ENCODE peak calls at places on chromosomes 3 and 15, in nine cellular contexts. One of them, this sample, is unnamed.

GRCh38 chr3:150142936-150143335 is 172.2 kb upstream of the PFN2 start:
- DNase-seq in SHP77: no peak
- DNase-seq in T-cell: no peak
- DNase-seq in CD8-positive, alpha-beta memory T cell: no peak
- DNase-seq in mucosa of descending colon: no peak
- DNase-seq in GM13976: no peak
- DNase-seq in effector CD4-positive, alpha-beta T cell: no peak
- DNase-seq in LNCaP clone FGC: no peak
- DNase-seq in stimulated activated CD8-positive, alpha-beta memory T cell treated with anti-CD3 and anti-CD28 coated beads, Interleukin-12 subunit alpha, Interleukin-12 subunit beta, amount 100 ng/mL, for 4 hours: no peak
- DNase-seq in this sample: no peak

GRCh38 chr3:162978136-162978535 is 1481.5 kb downstream of the OTOL1 start:
- DNase-seq in mucosa of descending colon: no peak
- DNase-seq in CD8-positive, alpha-beta memory T cell: no peak
- DNase-seq in T-cell: no peak
- DNase-seq in stimulated activated CD8-positive, alpha-beta memory T cell treated with anti-CD3 and anti-CD28 coated beads, Interleukin-12 subunit alpha, Interleukin-12 subunit beta, amount 100 ng/mL, for 4 hours: no peak
- DNase-seq in SHP77: no peak
- DNase-seq in GM13976: no peak
- DNase-seq in effector CD4-positive, alpha-beta T cell: no peak
- DNase-seq in LNCaP clone FGC: no peak
- DNase-seq in this sample: no peak

GRCh38 chr3:109325657-109326056 is 9.3 kb upstream of the DPPA2 start:
- DNase-seq in GM13976: no peak
- DNase-seq in stimulated activated CD8-positive, alpha-beta memory T cell treated with anti-CD3 and anti-CD28 coated beads, Interleukin-12 subunit alpha, Interleukin-12 subunit beta, amount 100 ng/mL, for 4 hours: no peak
- DNase-seq in CD8-positive, alpha-beta memory T cell: no peak
- DNase-seq in effector CD4-positive, alpha-beta T cell: no peak
- DNase-seq in T-cell: no peak
- DNase-seq in mucosa of descending colon: no peak
- DNase-seq in LNCaP clone FGC: no peak
- DNase-seq in SHP77: no peak
- DNase-seq in this sample: no peak

GRCh38 chr15:89654847-89655805 is at the start of gene KIF7:
- DNase-seq in T-cell: no peak
- DNase-seq in stimulated activated CD8-positive, alpha-beta memory T cell treated with anti-CD3 and anti-CD28 coated beads, Interleukin-12 subunit alpha, Interleukin-12 subunit beta, amount 100 ng/mL, for 4 hours: no peak
- DNase-seq in SHP77: no peak
- DNase-seq in GM13976: peak
- DNase-seq in mucosa of descending colon: peak
- DNase-seq in effector CD4-positive, alpha-beta T cell: no peak
- DNase-seq in LNCaP clone FGC: no peak
- DNase-seq in CD8-positive, alpha-beta memory T cell: no peak
- DNase-seq in this sample: no peak

GRCh38 chr3:16252243-16252978 is 12.3 kb downstream of the DPH3 start:
- DNase-seq in SHP77: no peak
- DNase-seq in stimulated activated CD8-positive, alpha-beta memory T cell treated with anti-CD3 and anti-CD28 coated beads, Interleukin-12 subunit alpha, Interleukin-12 subunit beta, amount 100 ng/mL, for 4 hours: no peak
- DNase-seq in GM13976: no peak
- DNase-seq in T-cell: no peak
- DNase-seq in effector CD4-positive, alpha-beta T cell: no peak
- DNase-seq in LNCaP clone FGC: no peak
- DNase-seq in CD8-positive, alpha-beta memory T cell: no peak
- DNase-seq in mucosa of descending colon: peak
- DNase-seq in this sample: no peak

GRCh38 chr3:64300790-64301423 is 75.6 kb upstream of the PRICKLE2 start:
- DNase-seq in T-cell: no peak
- DNase-seq in mucosa of descending colon: no peak
- DNase-seq in stimulated activated CD8-positive, alpha-beta memory T cell treated with anti-CD3 and anti-CD28 coated beads, Interleukin-12 subunit alpha, Interleukin-12 subunit beta, amount 100 ng/mL, for 4 hours: no peak
- DNase-seq in LNCaP clone FGC: no peak
- DNase-seq in GM13976: no peak
- DNase-seq in CD8-positive, alpha-beta memory T cell: no peak
- DNase-seq in effector CD4-positive, alpha-beta T cell: no peak
- DNase-seq in SHP77: no peak
- DNase-seq in this sample: no peak

GRCh38 chr3:52434491-52435115 is 10.3 kb downstream of the SEMA3G start:
- DNase-seq in CD8-positive, alpha-beta memory T cell: no peak
- DNase-seq in LNCaP clone FGC: no peak
- DNase-seq in mucosa of descending colon: no peak
- DNase-seq in GM13976: no peak
- DNase-seq in stimulated activated CD8-positive, alpha-beta memory T cell treated with anti-CD3 and anti-CD28 coated beads, Interleukin-12 subunit alpha, Interleukin-12 subunit beta, amount 100 ng/mL, for 4 hours: no peak
- DNase-seq in effector CD4-positive, alpha-beta T cell: no peak
- DNase-seq in T-cell: no peak
- DNase-seq in SHP77: no peak
- DNase-seq in this sample: no peak

GRCh38 chr15:77038312-77039216 is 32.3 kb downstream of the TSPAN3 start:
- DNase-seq in stimulated activated CD8-positive, alpha-beta memory T cell treated with anti-CD3 and anti-CD28 coated beads, Interleukin-12 subunit alpha, Interleukin-12 subunit beta, amount 100 ng/mL, for 4 hours: no peak
- DNase-seq in effector CD4-positive, alpha-beta T cell: no peak
- DNase-seq in GM13976: peak
- DNase-seq in T-cell: no peak
- DNase-seq in LNCaP clone FGC: no peak
- DNase-seq in CD8-positive, alpha-beta memory T cell: no peak
- DNase-seq in SHP77: no peak
- DNase-seq in mucosa of descending colon: no peak
- DNase-seq in this sample: no peak

GRCh38 chr15:101029971-101030661 is 111.0 kb downstream of the LRRK1 start:
- DNase-seq in mucosa of descending colon: no peak
- DNase-seq in T-cell: no peak
- DNase-seq in GM13976: no peak
- DNase-seq in stimulated activated CD8-positive, alpha-beta memory T cell treated with anti-CD3 and anti-CD28 coated beads, Interleukin-12 subunit alpha, Interleukin-12 subunit beta, amount 100 ng/mL, for 4 hours: no peak
- DNase-seq in LNCaP clone FGC: no peak
- DNase-seq in SHP77: no peak
- DNase-seq in CD8-positive, alpha-beta memory T cell: no peak
- DNase-seq in effector CD4-positive, alpha-beta T cell: no peak
- DNase-seq in this sample: no peak

GRCh38 chr3:85790445-85791030 is 831.7 kb downstream of the CADM2 start:
- DNase-seq in mucosa of descending colon: no peak
- DNase-seq in LNCaP clone FGC: no peak
- DNase-seq in GM13976: no peak
- DNase-seq in T-cell: no peak
- DNase-seq in SHP77: no peak
- DNase-seq in stimulated activated CD8-positive, alpha-beta memory T cell treated with anti-CD3 and anti-CD28 coated beads, Interleukin-12 subunit alpha, Interleukin-12 subunit beta, amount 100 ng/mL, for 4 hours: no peak
- DNase-seq in effector CD4-positive, alpha-beta T cell: no peak
- DNase-seq in CD8-positive, alpha-beta memory T cell: no peak
- DNase-seq in this sample: no peak

GRCh38 chr3:30354972-30355371 is 251.4 kb upstream of the TGFBR2 start:
- DNase-seq in T-cell: no peak
- DNase-seq in SHP77: peak
- DNase-seq in effector CD4-positive, alpha-beta T cell: no peak
- DNase-seq in mucosa of descending colon: peak
- DNase-seq in CD8-positive, alpha-beta memory T cell: no peak
- DNase-seq in GM13976: no peak
- DNase-seq in LNCaP clone FGC: peak
- DNase-seq in stimulated activated CD8-positive, alpha-beta memory T cell treated with anti-CD3 and anti-CD28 coated beads, Interleukin-12 subunit alpha, Interleukin-12 subunit beta, amount 100 ng/mL, for 4 hours: no peak
- DNase-seq in this sample: no peak

GRCh38 chr15:60585743-60586708 is 107.1 kb upstream of the ICE2 start:
- DNase-seq in CD8-positive, alpha-beta memory T cell: no peak
- DNase-seq in GM13976: peak
- DNase-seq in effector CD4-positive, alpha-beta T cell: peak
- DNase-seq in mucosa of descending colon: peak
- DNase-seq in LNCaP clone FGC: peak
- DNase-seq in stimulated activated CD8-positive, alpha-beta memory T cell treated with anti-CD3 and anti-CD28 coated beads, Interleukin-12 subunit alpha, Interleukin-12 subunit beta, amount 100 ng/mL, for 4 hours: no peak
- DNase-seq in T-cell: no peak
- DNase-seq in SHP77: peak
- DNase-seq in this sample: peak

GRCh38 chr3:65077124-65077523 is 389.3 kb upstream of the ADAMTS9 start:
- DNase-seq in CD8-positive, alpha-beta memory T cell: no peak
- DNase-seq in SHP77: no peak
- DNase-seq in LNCaP clone FGC: no peak
- DNase-seq in stimulated activated CD8-positive, alpha-beta memory T cell treated with anti-CD3 and anti-CD28 coated beads, Interleukin-12 subunit alpha, Interleukin-12 subunit beta, amount 100 ng/mL, for 4 hours: no peak
- DNase-seq in GM13976: no peak
- DNase-seq in T-cell: no peak
- DNase-seq in effector CD4-positive, alpha-beta T cell: no peak
- DNase-seq in mucosa of descending colon: no peak
- DNase-seq in this sample: no peak

GRCh38 chr15:68553994-68554715 is 24.6 kb upstream of the CORO2B start:
- DNase-seq in SHP77: peak
- DNase-seq in GM13976: peak
- DNase-seq in stimulated activated CD8-positive, alpha-beta memory T cell treated with anti-CD3 and anti-CD28 coated beads, Interleukin-12 subunit alpha, Interleukin-12 subunit beta, amount 100 ng/mL, for 4 hours: no peak
- DNase-seq in LNCaP clone FGC: no peak
- DNase-seq in effector CD4-positive, alpha-beta T cell: peak
- DNase-seq in mucosa of descending colon: peak
- DNase-seq in CD8-positive, alpha-beta memory T cell: peak
- DNase-seq in T-cell: peak
- DNase-seq in this sample: peak

GRCh38 chr3:101803152-101803782 is 24.3 kb downstream of the NXPE3 start:
- DNase-seq in GM13976: peak
- DNase-seq in T-cell: peak
- DNase-seq in LNCaP clone FGC: peak
- DNase-seq in SHP77: peak
- DNase-seq in CD8-positive, alpha-beta memory T cell: peak
- DNase-seq in mucosa of descending colon: peak
- DNase-seq in stimulated activated CD8-positive, alpha-beta memory T cell treated with anti-CD3 and anti-CD28 coated beads, Interleukin-12 subunit alpha, Interleukin-12 subunit beta, amount 100 ng/mL, for 4 hours: no peak
- DNase-seq in effector CD4-positive, alpha-beta T cell: peak
- DNase-seq in this sample: peak

GRCh38 chr3:12155833-12156232 is 2.9 kb downstream of the TIMP4 start:
- DNase-seq in effector CD4-positive, alpha-beta T cell: no peak
- DNase-seq in mucosa of descending colon: no peak
- DNase-seq in SHP77: no peak
- DNase-seq in stimulated activated CD8-positive, alpha-beta memory T cell treated with anti-CD3 and anti-CD28 coated beads, Interleukin-12 subunit alpha, Interleukin-12 subunit beta, amount 100 ng/mL, for 4 hours: no peak
- DNase-seq in CD8-positive, alpha-beta memory T cell: no peak
- DNase-seq in T-cell: no peak
- DNase-seq in LNCaP clone FGC: no peak
- DNase-seq in GM13976: no peak
- DNase-seq in this sample: no peak

GRCh38 chr3:51722362-51722761 is 15.5 kb downstream of the GRM2 start:
- DNase-seq in mucosa of descending colon: no peak
- DNase-seq in LNCaP clone FGC: no peak
- DNase-seq in CD8-positive, alpha-beta memory T cell: no peak
- DNase-seq in GM13976: no peak
- DNase-seq in SHP77: no peak
- DNase-seq in effector CD4-positive, alpha-beta T cell: no peak
- DNase-seq in stimulated activated CD8-positive, alpha-beta memory T cell treated with anti-CD3 and anti-CD28 coated beads, Interleukin-12 subunit alpha, Interleukin-12 subunit beta, amount 100 ng/mL, for 4 hours: no peak
- DNase-seq in T-cell: no peak
- DNase-seq in this sample: no peak

GRCh38 chr3:195774917-195775316 is 36.8 kb downstream of the MUC4 start:
- DNase-seq in stimulated activated CD8-positive, alpha-beta memory T cell treated with anti-CD3 and anti-CD28 coated beads, Interleukin-12 subunit alpha, Interleukin-12 subunit beta, amount 100 ng/mL, for 4 hours: no peak
- DNase-seq in CD8-positive, alpha-beta memory T cell: no peak
- DNase-seq in effector CD4-positive, alpha-beta T cell: no peak
- DNase-seq in SHP77: no peak
- DNase-seq in GM13976: peak
- DNase-seq in LNCaP clone FGC: peak
- DNase-seq in T-cell: no peak
- DNase-seq in mucosa of descending colon: peak
- DNase-seq in this sample: no peak

GRCh38 chr15:69300129-69300588 is 1.4 kb downstream of the PAQR5 start:
- DNase-seq in effector CD4-positive, alpha-beta T cell: no peak
- DNase-seq in SHP77: no peak
- DNase-seq in CD8-positive, alpha-beta memory T cell: no peak
- DNase-seq in mucosa of descending colon: peak
- DNase-seq in stimulated activated CD8-positive, alpha-beta memory T cell treated with anti-CD3 and anti-CD28 coated beads, Interleukin-12 subunit alpha, Interleukin-12 subunit beta, amount 100 ng/mL, for 4 hours: no peak
- DNase-seq in T-cell: no peak
- DNase-seq in GM13976: no peak
- DNase-seq in LNCaP clone FGC: no peak
- DNase-seq in this sample: no peak

GRCh38 chr3:117524890-117525289 is 815.3 kb downstream of the TUSC7 start:
- DNase-seq in CD8-positive, alpha-beta memory T cell: no peak
- DNase-seq in T-cell: no peak
- DNase-seq in stimulated activated CD8-positive, alpha-beta memory T cell treated with anti-CD3 and anti-CD28 coated beads, Interleukin-12 subunit alpha, Interleukin-12 subunit beta, amount 100 ng/mL, for 4 hours: no peak
- DNase-seq in effector CD4-positive, alpha-beta T cell: no peak
- DNase-seq in LNCaP clone FGC: no peak
- DNase-seq in mucosa of descending colon: no peak
- DNase-seq in GM13976: no peak
- DNase-seq in SHP77: no peak
- DNase-seq in this sample: no peak

GRCh38 chr3:129429597-129429996 is 1.2 kb upstream of the EFCAB12 start:
- DNase-seq in stimulated activated CD8-positive, alpha-beta memory T cell treated with anti-CD3 and anti-CD28 coated beads, Interleukin-12 subunit alpha, Interleukin-12 subunit beta, amount 100 ng/mL, for 4 hours: no peak
- DNase-seq in effector CD4-positive, alpha-beta T cell: no peak
- DNase-seq in mucosa of descending colon: no peak
- DNase-seq in T-cell: no peak
- DNase-seq in SHP77: no peak
- DNase-seq in CD8-positive, alpha-beta memory T cell: no peak
- DNase-seq in LNCaP clone FGC: no peak
- DNase-seq in GM13976: no peak
- DNase-seq in this sample: no peak

GRCh38 chr3:141656771-141657170 is 81.3 kb upstream of the RNF7 start:
- DNase-seq in CD8-positive, alpha-beta memory T cell: no peak
- DNase-seq in SHP77: no peak
- DNase-seq in GM13976: no peak
- DNase-seq in T-cell: no peak
- DNase-seq in mucosa of descending colon: no peak
- DNase-seq in effector CD4-positive, alpha-beta T cell: no peak
- DNase-seq in LNCaP clone FGC: no peak
- DNase-seq in stimulated activated CD8-positive, alpha-beta memory T cell treated with anti-CD3 and anti-CD28 coated beads, Interleukin-12 subunit alpha, Interleukin-12 subunit beta, amount 100 ng/mL, for 4 hours: no peak
- DNase-seq in this sample: no peak

GRCh38 chr3:117400303-117400702 is 690.7 kb downstream of the TUSC7 start:
- DNase-seq in mucosa of descending colon: no peak
- DNase-seq in SHP77: peak
- DNase-seq in CD8-positive, alpha-beta memory T cell: no peak
- DNase-seq in GM13976: no peak
- DNase-seq in T-cell: no peak
- DNase-seq in effector CD4-positive, alpha-beta T cell: no peak
- DNase-seq in stimulated activated CD8-positive, alpha-beta memory T cell treated with anti-CD3 and anti-CD28 coated beads, Interleukin-12 subunit alpha, Interleukin-12 subunit beta, amount 100 ng/mL, for 4 hours: no peak
- DNase-seq in LNCaP clone FGC: no peak
- DNase-seq in this sample: no peak

GRCh38 chr15:42166225-42166940 is 9.9 kb upstream of the PLA2G4F start:
- DNase-seq in SHP77: no peak
- DNase-seq in GM13976: no peak
- DNase-seq in mucosa of descending colon: no peak
- DNase-seq in T-cell: no peak
- DNase-seq in effector CD4-positive, alpha-beta T cell: no peak
- DNase-seq in CD8-positive, alpha-beta memory T cell: no peak
- DNase-seq in LNCaP clone FGC: no peak
- DNase-seq in stimulated activated CD8-positive, alpha-beta memory T cell treated with anti-CD3 and anti-CD28 coated beads, Interleukin-12 subunit alpha, Interleukin-12 subunit beta, amount 100 ng/mL, for 4 hours: no peak
- DNase-seq in this sample: no peak

GRCh38 chr15:99424978-99425665 is 140.7 kb upstream of the MEF2A start:
- DNase-seq in mucosa of descending colon: no peak
- DNase-seq in effector CD4-positive, alpha-beta T cell: peak
- DNase-seq in T-cell: no peak
- DNase-seq in CD8-positive, alpha-beta memory T cell: no peak
- DNase-seq in GM13976: peak
- DNase-seq in LNCaP clone FGC: no peak
- DNase-seq in stimulated activated CD8-positive, alpha-beta memory T cell treated with anti-CD3 and anti-CD28 coated beads, Interleukin-12 subunit alpha, Interleukin-12 subunit beta, amount 100 ng/mL, for 4 hours: peak
- DNase-seq in SHP77: no peak
- DNase-seq in this sample: peak

GRCh38 chr3:152737021-152737908 is 97.7 kb upstream of the P2RY1 start:
- DNase-seq in LNCaP clone FGC: no peak
- DNase-seq in T-cell: no peak
- DNase-seq in GM13976: peak
- DNase-seq in mucosa of descending colon: no peak
- DNase-seq in stimulated activated CD8-positive, alpha-beta memory T cell treated with anti-CD3 and anti-CD28 coated beads, Interleukin-12 subunit alpha, Interleukin-12 subunit beta, amount 100 ng/mL, for 4 hours: no peak
- DNase-seq in SHP77: no peak
- DNase-seq in effector CD4-positive, alpha-beta T cell: no peak
- DNase-seq in CD8-positive, alpha-beta memory T cell: no peak
- DNase-seq in this sample: no peak

GRCh38 chr3:29099296-29099695 is 181.6 kb upstream of the RBMS3 start:
- DNase-seq in SHP77: peak
- DNase-seq in GM13976: no peak
- DNase-seq in LNCaP clone FGC: no peak
- DNase-seq in stimulated activated CD8-positive, alpha-beta memory T cell treated with anti-CD3 and anti-CD28 coated beads, Interleukin-12 subunit alpha, Interleukin-12 subunit beta, amount 100 ng/mL, for 4 hours: no peak
- DNase-seq in T-cell: no peak
- DNase-seq in CD8-positive, alpha-beta memory T cell: no peak
- DNase-seq in mucosa of descending colon: no peak
- DNase-seq in effector CD4-positive, alpha-beta T cell: no peak
- DNase-seq in this sample: no peak

GRCh38 chr15:46251873-46252272 is 617.0 kb downstream of the SQOR start:
- DNase-seq in effector CD4-positive, alpha-beta T cell: no peak
- DNase-seq in CD8-positive, alpha-beta memory T cell: no peak
- DNase-seq in mucosa of descending colon: no peak
- DNase-seq in GM13976: no peak
- DNase-seq in stimulated activated CD8-positive, alpha-beta memory T cell treated with anti-CD3 and anti-CD28 coated beads, Interleukin-12 subunit alpha, Interleukin-12 subunit beta, amount 100 ng/mL, for 4 hours: no peak
- DNase-seq in SHP77: no peak
- DNase-seq in LNCaP clone FGC: peak
- DNase-seq in T-cell: no peak
- DNase-seq in this sample: no peak

This sample was measured in naive thymus-derived CD8-positive, alpha-beta T cell.